ENCODE peak calls at places on chromosome 1, in six cellular contexts. V is activated CD4-positive, alpha-beta T cell treated with anti-CD3 and anti-CD28 coated beads, Interleukin-2, amount 10 ng/mL, durations not matched to agents 7 days and 5 days; W is MV-4-11; S is retinal pigment epithelial cell; N is stimulated activated CD4-positive, alpha-beta T cell treated with anti-CD3 and anti-CD28 coated beads, Interleukin-4, amount 100 ng/mL, for 24 hours; C is amniotic stem cell. E is an unnamed sample.

GRCh38 chr1:155175927-155176371 is 2.3 kb downstream of the TRIM46 start:
- DNase-seq in V (peak; percentile 27), W (peak; percentile 23), S (no peak), N (no peak), C (no peak), E (no peak)

GRCh38 chr1:208273386-208274021 is 29.3 kb upstream of the PLXNA2 start:
- DNase-seq in V (no peak), W (no peak), S (no peak), N (no peak), C (no peak), E (no peak)

GRCh38 chr1:115676498-115677171 is 34.9 kb downstream of the VANGL1 start:
- DNase-seq in V (no peak), W (no peak), S (no peak), N (no peak), C (no peak), E (no peak)

GRCh38 chr1:90579212-90579802 is 137.8 kb downstream of the BARHL2 start:
- DNase-seq in V (no peak), W (peak; percentile 4), S (peak; percentile 4), N (no peak), C (peak; percentile 30), E (no peak)

GRCh38 chr1:15178571-15179484 is 25.3 kb downstream of the TMEM51 start:
- DNase-seq in V (no peak), W (peak; percentile 68), S (peak; percentile 88), N (no peak), C (peak; percentile 77), E (no peak)

GRCh38 chr1:20069932-20070331 is at the start of gene PLA2G5:
- DNase-seq in V (no peak), W (no peak), S (peak; percentile 61), N (no peak), C (no peak), E (peak; percentile 9)

GRCh38 chr1:41319106-41319755 is 42.0 kb upstream of the FOXO6 start:
- DNase-seq in V (no peak), W (no peak), S (peak; percentile 24), N (no peak), C (no peak), E (no peak)

GRCh38 chr1:32890516-32891240 is 4.4 kb downstream of the HPCA start:
- DNase-seq in V (no peak), W (no peak), S (no peak), N (no peak), C (no peak), E (no peak)

GRCh38 chr1:207049974-207050391 is 1.0 kb downstream of the YOD1 start:
- DNase-seq in V (peak; percentile 72), W (peak; percentile 67), S (no peak), N (peak; percentile 64), C (peak; percentile 44), E (no peak)

GRCh38 chr1:15578921-15579682 is 5.7 kb downstream of the AGMAT start:
- DNase-seq in V (peak; percentile 66), W (peak; percentile 1), S (no peak), N (peak; percentile 11), C (no peak), E (no peak)

GRCh38 chr1:110963666-110964399 is at the start of gene LRIF1:
- DNase-seq in V (peak; percentile 100), W (peak; percentile 100), S (peak; percentile 99), N (peak; percentile 100), C (peak; percentile 98), E (peak; percentile 96)

GRCh38 chr1:97384294-97384952 is 536.4 kb downstream of the DPYD start:
- DNase-seq in V (no peak), W (no peak), S (peak; percentile 98), N (no peak), C (no peak), E (no peak)

GRCh38 chr1:246602194-246602593 is 35.9 kb downstream of the CNST start:
- DNase-seq in V (peak; percentile 16), W (peak; percentile 57), S (no peak), N (no peak), C (no peak), E (no peak)

GRCh38 chr1:210464519-210465039 is 135.9 kb downstream of the HHAT start:
- DNase-seq in V (no peak), W (no peak), S (no peak), N (peak; percentile 8), C (no peak), E (no peak)

GRCh38 chr1:29900727-29901126 is 664.4 kb downstream of the PTPRU start:
- DNase-seq in V (no peak), W (no peak), S (no peak), N (no peak), C (no peak), E (no peak)

GRCh38 chr1:175548774-175549173 is 194.6 kb downstream of the TNR start:
- DNase-seq in V (no peak), W (no peak), S (no peak), N (no peak), C (no peak), E (no peak)

GRCh38 chr1:103198996-103199395 is 90.7 kb upstream of the COL11A1 start:
- DNase-seq in V (no peak), W (no peak), S (no peak), N (no peak), C (no peak), E (no peak)

GRCh38 chr1:216183427-216183826 is 239.8 kb downstream of the USH2A start:
- DNase-seq in V (no peak), W (no peak), S (peak; percentile 52), N (no peak), C (peak; percentile 33), E (no peak)

GRCh38 chr1:156419863-156420208 is 50.8 kb downstream of the RHBG start:
- DNase-seq in V (no peak), W (no peak), S (no peak), N (peak; percentile 20), C (no peak), E (no peak)

GRCh38 chr1:26900001-26900814 is at the start of gene GPATCH3:
- DNase-seq in V (peak; percentile 94), W (peak; percentile 78), S (peak; percentile 79), N (peak; percentile 91), C (peak; percentile 82), E (peak; percentile 72)

GRCh38 chr1:15441247-15441646 is 3.0 kb downstream of the CTRC start:
- DNase-seq in V (no peak), W (no peak), S (no peak), N (no peak), C (no peak), E (no peak)

GRCh38 chr1:35838693-35839245 is 31.0 kb downstream of the AGO4 start:
- DNase-seq in V (no peak), W (peak; percentile 70), S (no peak), N (no peak), C (no peak), E (no peak)

GRCh38 chr1:208047476-208047934 is 136.6 kb upstream of the CD34 start:
- DNase-seq in V (no peak), W (no peak), S (no peak), N (no peak), C (no peak), E (no peak)

GRCh38 chr1:94012686-94013330 is 103.6 kb upstream of the GCLM start:
- DNase-seq in V (no peak), W (no peak), S (no peak), N (no peak), C (no peak), E (no peak)

GRCh38 chr1:40032240-40032891 is 8.2 kb upstream of the CAP1 start:
- DNase-seq in V (peak; percentile 69), W (peak; percentile 64), S (peak; percentile 62), N (peak; percentile 53), C (peak; percentile 34), E (peak; percentile 38)

GRCh38 chr1:53526451-53527101 is 67.4 kb downstream of the DMRTB1 start:
- DNase-seq in V (no peak), W (no peak), S (no peak), N (no peak), C (peak; percentile 67), E (no peak)

E was measured in occipital lobe.